ENCODE peak calls at places on chromosomes 1 and 21, in seven cellular contexts. One of them, this sample, is unnamed.

GRCh38 chr21:15552914-15553491 is 176.8 kb upstream of the USP25 start:
- DNase-seq in kidney epithelial cell: no peak
- DNase-seq in neural progenitor cell: no peak
- DNase-seq in dorsolateral prefrontal cortex: no peak
- DNase-seq in GM12865: no peak
- DNase-seq in pancreas: no peak
- DNase-seq in GM13976: no peak
- DNase-seq in this sample: no peak

GRCh38 chr1:71634159-71634558 is 553.3 kb upstream of the ZRANB2 start:
- DNase-seq in neural progenitor cell: no peak
- DNase-seq in pancreas: no peak
- DNase-seq in kidney epithelial cell: no peak
- DNase-seq in GM12865: no peak
- DNase-seq in dorsolateral prefrontal cortex: no peak
- DNase-seq in GM13976: no peak
- DNase-seq in this sample: no peak

GRCh38 chr1:26409191-26409751 is 1.3 kb upstream of the LIN28A start:
- DNase-seq in GM12865: no peak
- DNase-seq in GM13976: no peak
- DNase-seq in neural progenitor cell: peak
- DNase-seq in dorsolateral prefrontal cortex: no peak
- DNase-seq in pancreas: no peak
- DNase-seq in kidney epithelial cell: no peak
- DNase-seq in this sample: no peak

GRCh38 chr21:42060166-42060565 is 11.0 kb upstream of the UMODL1 start:
- DNase-seq in dorsolateral prefrontal cortex: no peak
- DNase-seq in kidney epithelial cell: no peak
- DNase-seq in GM13976: no peak
- DNase-seq in GM12865: no peak
- DNase-seq in pancreas: no peak
- DNase-seq in neural progenitor cell: no peak
- DNase-seq in this sample: no peak

GRCh38 chr1:220943319-220943718 is 64.1 kb downstream of the HLX start:
- DNase-seq in dorsolateral prefrontal cortex: no peak
- DNase-seq in GM12865: peak
- DNase-seq in kidney epithelial cell: no peak
- DNase-seq in GM13976: no peak
- DNase-seq in neural progenitor cell: no peak
- DNase-seq in pancreas: no peak
- DNase-seq in this sample: no peak

GRCh38 chr1:226821719-226822085 is 48.7 kb upstream of the PSEN2 start:
- DNase-seq in GM12865: no peak
- DNase-seq in GM13976: no peak
- DNase-seq in pancreas: no peak
- DNase-seq in dorsolateral prefrontal cortex: no peak
- DNase-seq in kidney epithelial cell: no peak
- DNase-seq in neural progenitor cell: no peak
- DNase-seq in this sample: no peak

GRCh38 chr1:153538315-153538821 is 2.4 kb downstream of the S100A5 start:
- DNase-seq in GM12865: peak
- DNase-seq in GM13976: no peak
- DNase-seq in dorsolateral prefrontal cortex: no peak
- DNase-seq in neural progenitor cell: peak
- DNase-seq in pancreas: peak
- DNase-seq in kidney epithelial cell: no peak
- DNase-seq in this sample: no peak

GRCh38 chr1:15934211-15935055 is 41.5 kb downstream of the ZBTB17 start:
- DNase-seq in GM12865: no peak
- DNase-seq in pancreas: no peak
- DNase-seq in kidney epithelial cell: no peak
- DNase-seq in GM13976: no peak
- DNase-seq in neural progenitor cell: no peak
- DNase-seq in dorsolateral prefrontal cortex: no peak
- DNase-seq in this sample: no peak

GRCh38 chr21:38354231-38354630 is 97.4 kb downstream of the KCNJ15 start:
- DNase-seq in dorsolateral prefrontal cortex: no peak
- DNase-seq in neural progenitor cell: no peak
- DNase-seq in pancreas: no peak
- DNase-seq in GM12865: no peak
- DNase-seq in GM13976: no peak
- DNase-seq in kidney epithelial cell: no peak
- DNase-seq in this sample: no peak

GRCh38 chr21:45116066-45116465 is 41.7 kb downstream of the ADARB1 start:
- DNase-seq in dorsolateral prefrontal cortex: no peak
- DNase-seq in GM13976: no peak
- DNase-seq in pancreas: no peak
- DNase-seq in GM12865: no peak
- DNase-seq in kidney epithelial cell: no peak
- DNase-seq in neural progenitor cell: no peak
- DNase-seq in this sample: no peak

GRCh38 chr1:208047476-208047934 is 136.6 kb upstream of the CD34 start:
- DNase-seq in pancreas: peak
- DNase-seq in dorsolateral prefrontal cortex: no peak
- DNase-seq in kidney epithelial cell: no peak
- DNase-seq in GM13976: no peak
- DNase-seq in GM12865: no peak
- DNase-seq in neural progenitor cell: no peak
- DNase-seq in this sample: peak

GRCh38 chr1:18764362-18764761 is 95.1 kb downstream of the TAS1R2 start:
- DNase-seq in neural progenitor cell: no peak
- DNase-seq in GM13976: no peak
- DNase-seq in kidney epithelial cell: no peak
- DNase-seq in pancreas: no peak
- DNase-seq in dorsolateral prefrontal cortex: no peak
- DNase-seq in GM12865: no peak
- DNase-seq in this sample: no peak

GRCh38 chr1:184974086-184974836 is at the start of gene NIBAN1:
- DNase-seq in neural progenitor cell: peak
- DNase-seq in GM12865: peak
- DNase-seq in pancreas: peak
- DNase-seq in kidney epithelial cell: peak
- DNase-seq in dorsolateral prefrontal cortex: no peak
- DNase-seq in GM13976: peak
- DNase-seq in this sample: peak

GRCh38 chr1:171188388-171189266 is 3.5 kb downstream of the FMO2 start:
- DNase-seq in kidney epithelial cell: no peak
- DNase-seq in GM13976: peak
- DNase-seq in neural progenitor cell: peak
- DNase-seq in dorsolateral prefrontal cortex: no peak
- DNase-seq in pancreas: peak
- DNase-seq in GM12865: peak
- DNase-seq in this sample: peak

GRCh38 chr1:202505356-202505755 is 156.9 kb downstream of the PPP1R12B start:
- DNase-seq in pancreas: no peak
- DNase-seq in GM13976: no peak
- DNase-seq in kidney epithelial cell: peak
- DNase-seq in neural progenitor cell: peak
- DNase-seq in dorsolateral prefrontal cortex: no peak
- DNase-seq in GM12865: no peak
- DNase-seq in this sample: no peak

GRCh38 chr1:118210051-118210722 is 25.2 kb upstream of the SPAG17 start:
- DNase-seq in GM12865: no peak
- DNase-seq in pancreas: no peak
- DNase-seq in dorsolateral prefrontal cortex: no peak
- DNase-seq in GM13976: no peak
- DNase-seq in kidney epithelial cell: no peak
- DNase-seq in neural progenitor cell: no peak
- DNase-seq in this sample: no peak

GRCh38 chr1:214459895-214460294 is 91.5 kb downstream of the PTPN14 start:
- DNase-seq in GM13976: no peak
- DNase-seq in neural progenitor cell: no peak
- DNase-seq in kidney epithelial cell: no peak
- DNase-seq in dorsolateral prefrontal cortex: no peak
- DNase-seq in GM12865: no peak
- DNase-seq in pancreas: no peak
- DNase-seq in this sample: no peak

GRCh38 chr1:171195781-171196180 is 10.7 kb downstream of the FMO2 start:
- DNase-seq in dorsolateral prefrontal cortex: no peak
- DNase-seq in kidney epithelial cell: no peak
- DNase-seq in pancreas: no peak
- DNase-seq in GM12865: no peak
- DNase-seq in GM13976: no peak
- DNase-seq in neural progenitor cell: no peak
- DNase-seq in this sample: no peak

GRCh38 chr1:48092401-48092800 is 95.2 kb upstream of the TRABD2B start:
- DNase-seq in neural progenitor cell: no peak
- DNase-seq in GM12865: no peak
- DNase-seq in dorsolateral prefrontal cortex: no peak
- DNase-seq in kidney epithelial cell: no peak
- DNase-seq in GM13976: no peak
- DNase-seq in pancreas: no peak
- DNase-seq in this sample: no peak

GRCh38 chr1:16605213-16605525 is 8.2 kb downstream of the NBPF1 start:
- DNase-seq in GM12865: no peak
- DNase-seq in dorsolateral prefrontal cortex: no peak
- DNase-seq in GM13976: no peak
- DNase-seq in pancreas: no peak
- DNase-seq in kidney epithelial cell: no peak
- DNase-seq in neural progenitor cell: no peak
- DNase-seq in this sample: no peak

GRCh38 chr1:30697977-30698376 is 25.4 kb downstream of the MATN1 start:
- DNase-seq in pancreas: no peak
- DNase-seq in neural progenitor cell: no peak
- DNase-seq in kidney epithelial cell: no peak
- DNase-seq in dorsolateral prefrontal cortex: no peak
- DNase-seq in GM12865: no peak
- DNase-seq in GM13976: peak
- DNase-seq in this sample: no peak

GRCh38 chr21:35059742-35060141 is 10.6 kb upstream of the RUNX1 start:
- DNase-seq in GM12865: no peak
- DNase-seq in pancreas: no peak
- DNase-seq in GM13976: no peak
- DNase-seq in dorsolateral prefrontal cortex: no peak
- DNase-seq in neural progenitor cell: no peak
- DNase-seq in kidney epithelial cell: no peak
- DNase-seq in this sample: no peak

GRCh38 chr1:100423832-100424337 is 71.6 kb downstream of the CDC14A start:
- DNase-seq in pancreas: no peak
- DNase-seq in GM12865: peak
- DNase-seq in GM13976: no peak
- DNase-seq in dorsolateral prefrontal cortex: no peak
- DNase-seq in kidney epithelial cell: no peak
- DNase-seq in neural progenitor cell: peak
- DNase-seq in this sample: no peak

GRCh38 chr1:27519341-27520258 is 29.6 kb upstream of the WASF2 start:
- DNase-seq in dorsolateral prefrontal cortex: no peak
- DNase-seq in neural progenitor cell: peak
- DNase-seq in kidney epithelial cell: no peak
- DNase-seq in GM12865: no peak
- DNase-seq in pancreas: peak
- DNase-seq in GM13976: no peak
- DNase-seq in this sample: peak

DNA sequence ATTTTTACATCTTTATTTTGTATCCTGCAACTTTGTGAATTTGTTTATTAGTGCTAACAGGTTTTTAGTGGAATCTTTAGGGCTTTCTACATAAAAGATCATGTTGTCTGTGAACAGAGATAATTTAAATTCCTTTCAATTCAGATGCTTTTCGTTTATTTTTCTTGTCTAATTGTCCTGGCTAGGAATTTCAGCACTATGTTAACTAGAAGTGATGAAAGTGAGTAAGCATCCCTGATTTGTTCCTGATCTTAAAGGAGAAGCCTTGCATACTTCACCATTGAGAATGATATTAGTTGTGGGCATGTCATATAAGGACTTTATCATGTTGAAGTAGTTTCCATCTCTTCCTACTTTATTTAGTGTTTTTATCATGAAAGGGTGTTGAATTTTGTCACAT is 23.6 kb upstream of the TRIM67 start:
- DNase-seq in pancreas: no peak
- DNase-seq in kidney epithelial cell: no peak
- DNase-seq in GM12865: no peak
- DNase-seq in neural progenitor cell: no peak
- DNase-seq in GM13976: no peak
- DNase-seq in dorsolateral prefrontal cortex: no peak
- DNase-seq in this sample: no peak
- TF ChIP-seq CTCF in pancreas: no peak
- TF ChIP-seq CTCF in kidney epithelial cell: no peak
- TF ChIP-seq CTCF in GM12865: no peak
- TF ChIP-seq CTCF in neural progenitor cell: no peak
- TF ChIP-seq CTCF in GM13976: no peak
- TF ChIP-seq CTCF in dorsolateral prefrontal cortex: no peak
- TF ChIP-seq CTCF in this sample: no peak

GRCh38 chr1:182071924-182072323 is 10.4 kb upstream of the ZNF648 start:
- DNase-seq in GM13976: no peak
- DNase-seq in GM12865: no peak
- DNase-seq in neural progenitor cell: no peak
- DNase-seq in kidney epithelial cell: no peak
- DNase-seq in dorsolateral prefrontal cortex: no peak
- DNase-seq in pancreas: no peak
- DNase-seq in this sample: no peak

GRCh38 chr1:182064611-182065010 is 3.1 kb upstream of the ZNF648 start:
- DNase-seq in kidney epithelial cell: no peak
- DNase-seq in dorsolateral prefrontal cortex: no peak
- DNase-seq in GM12865: no peak
- DNase-seq in neural progenitor cell: no peak
- DNase-seq in GM13976: no peak
- DNase-seq in pancreas: no peak
- DNase-seq in this sample: no peak

GRCh38 chr1:182066934-182067333 is 5.4 kb upstream of the ZNF648 start:
- DNase-seq in GM12865: no peak
- DNase-seq in dorsolateral prefrontal cortex: no peak
- DNase-seq in GM13976: no peak
- DNase-seq in neural progenitor cell: no peak
- DNase-seq in kidney epithelial cell: no peak
- DNase-seq in pancreas: no peak
- DNase-seq in this sample: no peak

GRCh38 chr1:182065126-182065845 is 3.8 kb upstream of the ZNF648 start:
- DNase-seq in pancreas: no peak
- DNase-seq in kidney epithelial cell: no peak
- DNase-seq in neural progenitor cell: no peak
- DNase-seq in GM13976: no peak
- DNase-seq in GM12865: no peak
- DNase-seq in dorsolateral prefrontal cortex: no peak
- DNase-seq in this sample: no peak

GRCh38 chr1:182069028-182069466 is 7.5 kb upstream of the ZNF648 start:
- DNase-seq in dorsolateral prefrontal cortex: no peak
- DNase-seq in kidney epithelial cell: no peak
- DNase-seq in pancreas: peak
- DNase-seq in neural progenitor cell: peak
- DNase-seq in GM12865: peak
- DNase-seq in GM13976: peak
- DNase-seq in this sample: peak
- TF ChIP-seq CTCF in dorsolateral prefrontal cortex: peak
- TF ChIP-seq CTCF in kidney epithelial cell: peak
- TF ChIP-seq CTCF in pancreas: peak
- TF ChIP-seq CTCF in neural progenitor cell: peak
- TF ChIP-seq CTCF in GM12865: peak
- TF ChIP-seq CTCF in GM13976: peak
- TF ChIP-seq CTCF in this sample: peak

GRCh38 chr1:42399315-42400100 is 18.9 kb downstream of the RIMKLA start:
- DNase-seq in neural progenitor cell: no peak
- DNase-seq in kidney epithelial cell: no peak
- DNase-seq in GM12865: no peak
- DNase-seq in pancreas: no peak
- DNase-seq in dorsolateral prefrontal cortex: no peak
- DNase-seq in GM13976: no peak
- DNase-seq in this sample: no peak

GRCh38 chr1:42403880-42404400 is 23.3 kb downstream of the RIMKLA start:
- DNase-seq in GM13976: no peak
- DNase-seq in dorsolateral prefrontal cortex: no peak
- DNase-seq in neural progenitor cell: no peak
- DNase-seq in pancreas: no peak
- DNase-seq in GM12865: no peak
- DNase-seq in kidney epithelial cell: no peak
- DNase-seq in this sample: no peak
- TF ChIP-seq CTCF in GM13976: no peak
- TF ChIP-seq CTCF in dorsolateral prefrontal cortex: no peak
- TF ChIP-seq CTCF in neural progenitor cell: peak
- TF ChIP-seq CTCF in pancreas: no peak
- TF ChIP-seq CTCF in GM12865: no peak
- TF ChIP-seq CTCF in kidney epithelial cell: no peak
- TF ChIP-seq CTCF in this sample: no peak

GRCh38 chr1:92961131-92961895 is at the start of gene DIPK1A:
- DNase-seq in neural progenitor cell: peak
- DNase-seq in dorsolateral prefrontal cortex: peak
- DNase-seq in kidney epithelial cell: no peak
- DNase-seq in GM13976: peak
- DNase-seq in GM12865: peak
- DNase-seq in pancreas: peak
- DNase-seq in this sample: peak
- TF ChIP-seq CTCF in neural progenitor cell: peak
- TF ChIP-seq CTCF in dorsolateral prefrontal cortex: peak
- TF ChIP-seq CTCF in kidney epithelial cell: no peak
- TF ChIP-seq CTCF in GM13976: peak
- TF ChIP-seq CTCF in GM12865: peak
- TF ChIP-seq CTCF in pancreas: no peak
- TF ChIP-seq CTCF in this sample: peak

This sample was measured in heart right ventricle.